ENCODE peak calls at places on chromosomes 2 and 18, in nine cellular contexts. S is fibroblast of mammary gland, W is endodermal cell, X is cardiac fibroblast, V is A549, U is sigmoid colon, B is fibroblast of the aortic adventitia, C is GM12865, K is astrocyte of the spinal cord. F is an unnamed sample.
A peak's percentile ranks its signal among the peaks of the same experiment; 100 is the strongest.

GRCh38 chr2:196487426-196487825 is 152.1 kb upstream of the CCDC150 start:
- DNase-seq in K (peak; percentile 20), W (no peak), X (no peak), C (no peak), V (no peak), B (peak; percentile 58), U (no peak), S (peak; percentile 43), F (no peak)

GRCh38 chr2:180376076-180376475 is 369.0 kb upstream of the CWC22 start:
- DNase-seq in B (peak; percentile 14), U (no peak), X (peak; percentile 45), W (no peak), S (peak; percentile 5), V (no peak), C (no peak), K (no peak), F (no peak)

GRCh38 chr2:231512222-231512621 is 18.0 kb downstream of the NMUR1 start:
- DNase-seq in X (peak; percentile 48), W (no peak), B (no peak), C (no peak), U (peak; percentile 26), V (no peak), S (no peak), K (no peak), F (peak; percentile 45)

GRCh38 chr2:37786854-37787253 is 115.4 kb upstream of the CDC42EP3 start:
- DNase-seq in K (no peak), B (no peak), W (no peak), V (peak; percentile 31), X (no peak), U (no peak), C (no peak), S (no peak), F (no peak)

GRCh38 chr2:8927510-8928456 is 75.7 kb downstream of the MBOAT2 start:
- DNase-seq in C (no peak), V (no peak), X (no peak), B (no peak), S (no peak), W (no peak), U (no peak), K (no peak), F (no peak)

GRCh38 chr2:135727968-135728728 is 13.5 kb upstream of the UBXN4 start:
- DNase-seq in X (no peak), S (no peak), K (no peak), V (no peak), W (no peak), U (no peak), C (no peak), B (no peak), F (no peak)

GRCh38 chr2:130241041-130241707 is 42.9 kb upstream of the TUBA3E start:
- DNase-seq in C (no peak), S (peak; percentile 62), K (peak; percentile 13), V (peak; percentile 94), X (peak; percentile 7), U (no peak), B (no peak), W (no peak), F (no peak)

GRCh38 chr18:61820842-61821241 is 72.0 kb downstream of the RNF152 start:
- DNase-seq in V (no peak), X (no peak), C (no peak), B (no peak), K (no peak), W (no peak), U (no peak), S (no peak), F (no peak)

GRCh38 chr2:106111882-106112571 is 82.1 kb downstream of the UXS1 start:
- DNase-seq in V (no peak), W (no peak), B (no peak), S (no peak), U (no peak), C (no peak), X (no peak), K (no peak), F (no peak)
- TF ChIP-seq CTCF in V (no peak), W (no peak), B (no peak), S (no peak), U (no peak), C (no peak), X (no peak), K (no peak), F (no peak)

DNA sequence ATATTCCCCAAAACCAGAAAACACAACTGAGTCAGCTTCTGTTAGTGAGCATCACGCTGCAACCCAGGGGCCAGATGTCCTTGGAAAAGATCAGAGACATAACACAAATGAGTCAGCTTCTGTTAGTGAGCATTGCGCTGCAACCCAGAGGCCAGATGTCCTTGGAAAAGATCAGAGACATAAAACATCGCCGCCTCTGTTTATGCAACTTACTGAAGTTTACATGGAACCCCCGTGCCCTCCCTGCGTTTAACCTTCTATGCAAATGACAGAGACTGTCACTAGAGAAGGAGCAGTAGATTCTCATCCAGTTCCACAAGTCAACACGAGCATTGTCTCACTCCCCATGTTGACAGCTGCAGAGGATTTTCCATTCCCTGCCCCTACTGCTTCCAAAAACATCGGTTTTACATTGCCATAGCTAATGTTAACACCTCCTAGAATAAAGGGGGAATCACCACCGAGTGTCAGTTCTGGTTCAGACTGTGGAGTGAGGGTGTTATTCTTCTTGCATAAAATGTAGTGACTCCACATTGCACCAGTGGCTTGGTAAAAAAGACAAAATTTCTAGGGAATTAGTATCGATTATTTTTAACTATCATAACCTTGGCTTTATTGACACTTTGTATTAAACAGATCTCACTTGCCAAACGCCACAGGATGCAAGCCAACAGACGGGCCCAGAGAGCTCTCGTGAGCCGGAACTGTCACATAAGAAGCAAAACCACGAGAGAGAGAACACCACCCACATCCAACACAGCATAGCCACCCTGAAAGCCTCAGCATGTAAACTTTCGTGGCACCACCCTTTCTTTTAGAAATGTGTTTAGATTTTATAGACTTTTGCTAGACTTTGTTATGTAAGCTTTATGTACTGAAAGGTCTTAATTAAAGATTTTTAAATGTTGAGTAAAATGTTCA is 87.7 kb downstream of the SH3YL1 start:
- DNase-seq in S (peak; percentile 37), X (no peak), K (no peak), B (no peak), U (no peak), C (no peak), V (no peak), W (no peak), F (no peak)
- H3K4me3 ChIP-seq in S (no peak overlapping the region), X (no peak overlapping the region), K (no peak overlapping the region), B (no peak overlapping the region), U (no peak overlapping the region), C (no peak overlapping the region), V (no peak overlapping the region), W (no peak overlapping the region), F (no peak overlapping the region)

DNA sequence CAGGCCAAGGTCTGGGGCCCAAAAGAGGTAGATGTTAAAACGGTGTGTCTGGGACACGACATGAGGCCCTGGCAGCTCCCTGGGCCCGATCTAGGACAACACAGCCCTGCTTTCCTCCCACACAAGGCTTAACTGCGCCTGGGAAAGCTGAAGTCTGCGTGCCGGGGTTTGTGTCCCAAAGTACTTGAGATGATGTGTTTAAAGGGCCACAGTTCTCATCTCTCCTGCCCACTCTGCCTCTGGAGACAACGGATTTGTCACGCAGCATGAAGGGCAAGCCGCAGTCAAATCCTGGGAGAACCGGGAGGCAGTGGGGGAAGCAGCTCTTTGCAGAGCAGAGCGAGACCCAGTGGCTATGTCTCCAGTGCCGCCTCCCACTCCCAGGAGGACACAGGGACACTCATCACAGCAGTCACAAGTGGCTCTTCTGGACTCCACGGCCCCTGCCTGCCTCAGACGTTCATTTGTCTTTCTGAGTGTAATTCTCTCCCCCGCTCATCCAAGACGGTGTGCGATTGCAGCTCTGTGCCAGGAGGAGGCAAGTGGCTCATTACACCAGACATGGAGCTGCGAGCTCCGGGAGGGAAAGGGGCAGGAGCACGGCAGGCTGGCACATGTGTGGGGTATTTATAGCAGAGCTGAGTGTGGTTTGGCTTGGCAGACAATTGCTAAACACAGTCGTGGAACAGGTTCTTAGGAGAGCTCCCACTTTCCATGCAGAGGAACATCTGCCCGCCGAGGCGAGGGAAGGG is 57.7 kb upstream of the SEMA4C start:
- DNase-seq in C (no peak), V (no peak), X (peak; percentile 22), U (peak; percentile 96), B (no peak), K (no peak), S (no peak), W (no peak), F (peak; percentile 80)
- TF ChIP-seq CTCF in C (no peak), V (no peak), X (peak; percentile 14), U (peak; percentile 59), B (no peak), K (no peak), S (no peak), W (peak; percentile 40), F (no peak)

DNA sequence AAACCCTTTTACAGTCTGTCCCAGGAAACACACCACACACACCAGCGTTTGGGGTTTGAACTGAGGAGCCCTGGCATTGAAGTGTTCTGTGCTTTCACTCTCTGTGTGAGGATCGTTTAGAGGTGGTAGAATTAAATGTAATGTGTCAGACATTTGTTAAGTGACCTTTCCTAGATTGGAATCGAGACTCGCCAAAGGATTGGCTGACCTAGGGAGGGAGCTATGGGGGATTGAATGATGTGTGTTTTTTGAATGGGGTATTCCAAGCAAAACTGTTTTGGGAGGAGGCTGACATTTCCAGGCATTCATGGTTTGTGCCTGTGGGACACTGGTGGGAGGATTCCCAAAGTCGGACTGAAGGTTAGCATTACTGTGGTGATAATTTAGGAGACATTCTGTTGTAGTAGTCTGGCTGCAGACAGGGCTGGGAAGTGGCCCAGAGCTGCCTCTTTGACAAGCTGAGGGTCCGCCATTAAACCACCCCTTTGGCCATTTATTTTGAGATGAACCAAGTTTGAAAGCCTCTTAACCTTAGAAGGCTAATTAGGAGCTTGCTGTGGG is 1.7 kb downstream of the MYO1B start:
- DNase-seq in C (no peak), W (no peak), K (peak; percentile 40), S (no peak), U (no peak), B (no peak), V (no peak), X (peak; percentile 34), F (no peak)
- H3K4me3 ChIP-seq in C (no peak overlapping the region), W (peak overlapping the region; percentile 97), K (peak overlapping the region; percentile 78), S (peak overlapping the region; percentile 83), U (peak overlapping the region; percentile 73), B (peak overlapping the region; percentile 84), V (peak overlapping the region; percentile 94), X (peak overlapping the region; percentile 89), F (peak overlapping the region; percentile 77)

GRCh38 chr2:35783723-35784122 is 571.9 kb upstream of the CRIM1 start:
- DNase-seq in U (no peak), X (no peak), B (no peak), W (no peak), C (no peak), K (peak; percentile 1), S (no peak), V (peak; percentile 78), F (no peak)
- TF ChIP-seq CTCF in U (no peak), X (no peak), B (no peak), W (peak; percentile 37), C (no peak), K (no peak), S (no peak), V (no peak), F (no peak)